ENCODE peak calls at places on chromosome 17, in four cellular contexts. One of them, this sample, is unnamed.

GRCh38 chr17:72614871-72615626 is 477.4 kb downstream of the SLC39A11 start:
- DNase-seq in PC-3: peak; percentile 87
- DNase-seq in bronchial epithelial cell: no peak
- DNase-seq in testis: peak; percentile 82
- DNase-seq in this sample: peak; percentile 57

GRCh38 chr17:17141860-17142552 is 64.1 kb downstream of the PLD6 start:
- DNase-seq in PC-3: no peak
- DNase-seq in bronchial epithelial cell: peak; percentile 40
- DNase-seq in testis: peak; percentile 70
- DNase-seq in this sample: peak; percentile 81

GRCh38 chr17:14715531-14715930 is 414.6 kb downstream of the HS3ST3B1 start:
- DNase-seq in PC-3: no peak
- DNase-seq in bronchial epithelial cell: no peak
- DNase-seq in testis: no peak
- DNase-seq in this sample: peak; percentile 61

GRCh38 chr17:78105551-78105950 is 23.0 kb downstream of the TMC6 start:
- DNase-seq in PC-3: no peak
- DNase-seq in bronchial epithelial cell: no peak
- DNase-seq in testis: no peak
- DNase-seq in this sample: peak; percentile 34

GRCh38 chr17:1546292-1546922 is 16.2 kb downstream of the PITPNA start:
- DNase-seq in PC-3: no peak
- DNase-seq in bronchial epithelial cell: no peak
- DNase-seq in testis: no peak
- DNase-seq in this sample: no peak

GRCh38 chr17:36877774-36878173 is 59.5 kb upstream of the LHX1 start:
- DNase-seq in PC-3: no peak
- DNase-seq in bronchial epithelial cell: peak; percentile 46
- DNase-seq in testis: no peak
- DNase-seq in this sample: no peak

GRCh38 chr17:38925263-38925995 is at the start of gene LASP1NB:
- DNase-seq in PC-3: no peak
- DNase-seq in bronchial epithelial cell: no peak
- DNase-seq in testis: peak; percentile 26
- DNase-seq in this sample: peak; percentile 68

GRCh38 chr17:62871291-62871690 is 63.2 kb upstream of the MARCHF10 start:
- DNase-seq in PC-3: no peak
- DNase-seq in bronchial epithelial cell: no peak
- DNase-seq in testis: no peak
- DNase-seq in this sample: no peak

GRCh38 chr17:19381741-19382444 is 3.6 kb downstream of the MAPK7 start:
- DNase-seq in PC-3: no peak
- DNase-seq in bronchial epithelial cell: no peak
- DNase-seq in testis: no peak
- DNase-seq in this sample: no peak

GRCh38 chr17:19248923-19249574 is 11.9 kb downstream of the EPN2 start:
- DNase-seq in PC-3: peak; percentile 82
- DNase-seq in bronchial epithelial cell: peak; percentile 52
- DNase-seq in testis: peak; percentile 28
- DNase-seq in this sample: peak; percentile 85

GRCh38 chr17:18219016-18219415 is 6.4 kb upstream of the LLGL1 start:
- DNase-seq in PC-3: no peak
- DNase-seq in bronchial epithelial cell: no peak
- DNase-seq in testis: peak; percentile 64
- DNase-seq in this sample: peak; percentile 81

GRCh38 chr17:58269557-58270291 is 11.0 kb downstream of the MPO start:
- DNase-seq in PC-3: no peak
- DNase-seq in bronchial epithelial cell: no peak
- DNase-seq in testis: no peak
- DNase-seq in this sample: no peak

GRCh38 chr17:63946440-63947363 is 14.6 kb upstream of the CD79B start:
- DNase-seq in PC-3: peak; percentile 60
- DNase-seq in bronchial epithelial cell: peak; percentile 6
- DNase-seq in testis: peak; percentile 58
- DNase-seq in this sample: peak; percentile 47

GRCh38 chr17:9768381-9768934 is 22.9 kb downstream of the DHRS7C start:
- DNase-seq in PC-3: peak; percentile 56
- DNase-seq in bronchial epithelial cell: peak; percentile 37
- DNase-seq in testis: no peak
- DNase-seq in this sample: peak; percentile 56

GRCh38 chr17:38464723-38465419 is 36.6 kb downstream of the ARHGAP23 start:
- DNase-seq in PC-3: no peak
- DNase-seq in bronchial epithelial cell: peak; percentile 78
- DNase-seq in testis: peak; percentile 91
- DNase-seq in this sample: peak; percentile 96

GRCh38 chr17:76272541-76273434 is 7.6 kb downstream of the UBALD2 start:
- DNase-seq in PC-3: no peak
- DNase-seq in bronchial epithelial cell: no peak
- DNase-seq in testis: no peak
- DNase-seq in this sample: no peak

GRCh38 chr17:32563583-32563982 is 76.8 kb downstream of the CDK5R1 start:
- DNase-seq in PC-3: no peak
- DNase-seq in bronchial epithelial cell: no peak
- DNase-seq in testis: no peak
- DNase-seq in this sample: no peak

GRCh38 chr17:62791235-62792121 is 16.6 kb downstream of the MARCHF10 start:
- DNase-seq in PC-3: peak; percentile 69
- DNase-seq in bronchial epithelial cell: peak; percentile 39
- DNase-seq in testis: no peak
- DNase-seq in this sample: peak; percentile 95

GRCh38 chr17:77466140-77466539 is 325.4 kb downstream of the SEC14L1 start:
- DNase-seq in PC-3: no peak
- DNase-seq in bronchial epithelial cell: no peak
- DNase-seq in testis: no peak
- DNase-seq in this sample: no peak

GRCh38 chr17:41308918-41309359 is at the start of gene KRTAP16-1:
- DNase-seq in PC-3: no peak
- DNase-seq in bronchial epithelial cell: no peak
- DNase-seq in testis: no peak
- DNase-seq in this sample: no peak

GRCh38 chr17:14545156-14545906 is 244.4 kb downstream of the HS3ST3B1 start:
- DNase-seq in PC-3: peak; percentile 48
- DNase-seq in bronchial epithelial cell: peak; percentile 61
- DNase-seq in testis: no peak
- DNase-seq in this sample: no peak

GRCh38 chr17:41650794-41651624 is 26.6 kb upstream of the KRT17 start:
- DNase-seq in PC-3: no peak
- DNase-seq in bronchial epithelial cell: no peak
- DNase-seq in testis: no peak
- DNase-seq in this sample: no peak

GRCh38 chr17:63833026-63833740 is 5.7 kb upstream of the FTSJ3 start:
- DNase-seq in PC-3: no peak
- DNase-seq in bronchial epithelial cell: no peak
- DNase-seq in testis: no peak
- DNase-seq in this sample: no peak

GRCh38 chr17:16363749-16364536 is 10.7 kb upstream of the CENPV start:
- DNase-seq in PC-3: peak; percentile 92
- DNase-seq in bronchial epithelial cell: peak; percentile 77
- DNase-seq in testis: peak; percentile 89
- DNase-seq in this sample: peak; percentile 81

GRCh38 chr17:63349478-63350000 is 96.6 kb downstream of the CYB561 start:
- DNase-seq in PC-3: no peak
- DNase-seq in bronchial epithelial cell: no peak
- DNase-seq in testis: no peak
- DNase-seq in this sample: no peak

GRCh38 chr17:29838961-29839360 is 91.1 kb downstream of the SSH2 start:
- DNase-seq in PC-3: no peak
- DNase-seq in bronchial epithelial cell: no peak
- DNase-seq in testis: no peak
- DNase-seq in this sample: peak; percentile 34

GRCh38 chr17:324151-324571 is 28.4 kb downstream of the RPH3AL start:
- DNase-seq in PC-3: no peak
- DNase-seq in bronchial epithelial cell: no peak
- DNase-seq in testis: no peak
- DNase-seq in this sample: no peak

DNA sequence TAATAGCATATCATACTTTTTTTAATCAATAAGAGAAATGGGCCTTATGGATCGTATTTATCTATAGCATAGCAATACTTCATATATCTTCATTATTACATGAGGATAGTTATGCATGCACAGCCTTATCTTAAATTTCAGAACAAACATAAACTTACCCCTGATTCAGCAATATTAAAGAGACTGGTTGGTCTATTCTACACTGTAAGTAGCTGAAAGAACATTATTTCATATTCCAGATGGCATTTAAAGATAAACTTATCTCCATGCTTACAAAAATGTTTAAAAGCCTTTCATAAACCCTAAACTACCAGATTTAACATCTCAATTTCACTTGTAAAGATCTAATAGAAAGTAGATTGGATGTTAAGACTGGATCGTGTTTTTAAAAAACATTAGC is 70.1 kb upstream of the NACA2 start:
- DNase-seq in PC-3: no peak
- DNase-seq in bronchial epithelial cell: no peak
- DNase-seq in testis: no peak
- DNase-seq in this sample: no peak
- TF ChIP-seq CTCF in PC-3: no peak
- TF ChIP-seq CTCF in bronchial epithelial cell: no peak
- TF ChIP-seq CTCF in testis: no peak
- TF ChIP-seq CTCF in this sample: no peak

GRCh38 chr17:49218941-49219913 is 8.7 kb downstream of the ABI3 start:
- DNase-seq in PC-3: no peak
- DNase-seq in bronchial epithelial cell: no peak
- DNase-seq in testis: no peak
- DNase-seq in this sample: no peak
- TF ChIP-seq CTCF in PC-3: peak; percentile 51
- TF ChIP-seq CTCF in bronchial epithelial cell: peak; percentile 2
- TF ChIP-seq CTCF in testis: no peak
- TF ChIP-seq CTCF in this sample: peak; percentile 43

DNA sequence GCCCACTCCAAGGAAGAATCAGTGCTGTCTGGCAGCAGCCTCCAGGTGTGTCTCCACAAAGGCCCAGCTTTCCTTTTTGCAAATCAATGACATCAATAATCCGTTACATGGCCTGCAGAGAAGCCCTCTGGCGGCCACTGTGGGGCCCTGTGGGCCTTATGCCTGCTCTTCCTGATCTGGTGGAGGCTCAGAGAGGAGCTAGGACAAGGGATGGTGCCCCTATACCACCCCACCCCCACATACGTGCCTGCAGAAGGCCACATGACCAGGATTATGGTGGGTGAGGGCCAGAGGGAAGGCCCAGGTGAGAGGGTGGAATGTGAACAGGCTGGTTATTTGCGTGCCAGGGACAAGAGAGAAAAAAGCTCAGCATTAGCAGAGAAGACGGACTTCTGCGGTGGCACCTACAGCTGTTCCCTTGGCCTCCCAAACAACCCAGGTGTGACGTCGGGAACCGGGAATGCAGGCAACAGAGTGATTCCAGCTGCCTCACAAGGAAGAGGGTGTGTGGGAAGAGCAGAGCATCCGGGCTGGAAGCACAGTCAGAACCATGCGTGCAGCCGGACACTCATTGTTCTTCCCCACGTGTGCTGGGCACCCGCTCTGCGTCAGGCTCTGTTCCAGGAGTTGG is 22.5 kb downstream of the EIF4A3 start:
- DNase-seq in PC-3: peak; percentile 28
- DNase-seq in bronchial epithelial cell: peak; percentile 75
- DNase-seq in testis: peak; percentile 21
- DNase-seq in this sample: peak; percentile 54
- TF ChIP-seq CTCF in PC-3: peak; percentile 55
- TF ChIP-seq CTCF in bronchial epithelial cell: peak; percentile 60
- TF ChIP-seq CTCF in testis: no peak
- TF ChIP-seq CTCF in this sample: peak; percentile 80

GRCh38 chr17:44108440-44109311 is 14.8 kb downstream of the HDAC5 start:
- DNase-seq in PC-3: no peak
- DNase-seq in bronchial epithelial cell: no peak
- DNase-seq in testis: peak; percentile 91
- DNase-seq in this sample: peak; percentile 98

GRCh38 chr17:44102845-44103622 is 20.4 kb downstream of the HDAC5 start:
- DNase-seq in PC-3: no peak
- DNase-seq in bronchial epithelial cell: peak; percentile 39
- DNase-seq in testis: no peak
- DNase-seq in this sample: no peak

GRCh38 chr17:44105483-44105882 is 18.0 kb downstream of the HDAC5 start:
- DNase-seq in PC-3: no peak
- DNase-seq in bronchial epithelial cell: no peak
- DNase-seq in testis: no peak
- DNase-seq in this sample: no peak

GRCh38 chr17:44106801-44107200 is 16.6 kb downstream of the HDAC5 start:
- DNase-seq in PC-3: no peak
- DNase-seq in bronchial epithelial cell: no peak
- DNase-seq in testis: no peak
- DNase-seq in this sample: no peak

DNA sequence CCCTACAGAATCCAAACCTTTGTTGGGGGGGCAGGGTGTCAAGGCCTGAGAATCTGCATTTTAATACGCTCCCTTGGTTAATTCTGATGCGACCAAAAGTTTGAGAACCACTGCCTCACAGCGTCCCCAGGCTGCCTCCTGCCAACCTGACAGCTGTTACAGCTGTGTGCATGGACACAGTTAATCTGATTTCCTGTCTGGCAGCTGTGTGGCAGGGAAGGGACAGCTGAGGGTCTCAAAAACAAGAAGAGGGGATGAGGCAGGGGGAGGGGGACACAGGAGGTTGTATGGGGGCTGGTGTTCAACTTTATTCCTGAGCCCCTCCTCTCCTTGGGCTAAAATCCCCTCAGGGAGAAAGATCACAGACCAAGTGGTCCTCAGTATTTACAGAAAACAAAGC is 17.5 kb downstream of the HDAC5 start:
- DNase-seq in PC-3: no peak
- DNase-seq in bronchial epithelial cell: no peak
- DNase-seq in testis: no peak
- DNase-seq in this sample: no peak
- TF ChIP-seq CTCF in PC-3: no peak
- TF ChIP-seq CTCF in bronchial epithelial cell: no peak
- TF ChIP-seq CTCF in testis: no peak
- TF ChIP-seq CTCF in this sample: no peak

DNA sequence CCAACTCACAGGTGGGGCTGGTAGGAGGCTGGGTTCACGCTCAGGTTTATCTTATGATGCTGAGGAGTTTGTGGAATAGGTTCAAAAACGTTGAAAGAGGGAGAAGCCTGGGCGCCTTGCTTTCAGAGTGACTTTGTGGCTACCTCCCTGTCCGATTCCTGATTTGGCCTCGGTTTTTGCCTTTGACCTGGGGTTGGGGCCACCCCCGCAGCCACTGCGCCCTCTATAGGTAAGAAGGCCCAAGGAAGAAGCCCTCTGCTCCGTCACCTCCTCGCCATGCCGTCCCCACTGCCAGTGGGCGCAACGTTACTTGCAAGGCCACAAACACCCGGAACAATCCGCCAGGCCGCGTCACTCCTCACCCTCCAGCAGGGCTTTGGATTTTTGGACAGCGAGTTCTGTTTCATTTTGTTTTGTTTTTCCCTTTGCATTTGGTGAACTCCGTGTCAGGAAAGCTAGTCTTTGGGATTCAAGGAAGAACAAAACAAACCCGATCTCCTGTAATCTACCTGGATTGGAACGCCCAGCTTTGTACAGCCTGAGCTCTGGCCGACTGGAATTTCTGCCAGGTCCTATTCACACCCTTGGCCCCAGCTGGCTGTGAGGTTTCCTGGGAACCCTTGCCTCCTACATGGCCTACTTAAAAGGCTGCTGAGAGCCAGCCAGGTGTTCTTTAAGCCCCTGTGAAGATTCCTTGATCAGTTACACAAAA is 60.7 kb downstream of the TBC1D16 start:
- DNase-seq in PC-3: no peak
- DNase-seq in bronchial epithelial cell: no peak
- DNase-seq in testis: no peak
- DNase-seq in this sample: no peak
- TF ChIP-seq CTCF in PC-3: peak; percentile 65
- TF ChIP-seq CTCF in bronchial epithelial cell: peak; percentile 23
- TF ChIP-seq CTCF in testis: no peak
- TF ChIP-seq CTCF in this sample: peak; percentile 41